ENCODE peak calls at places on chromosomes 4 and X, in five cellular contexts. Z is activated gamma-delta T cell, L is GM12865, E is Right ventricle myocardium superior, I is activated B cell treated with CpG ODN at 0.5 μM for 24 hours. O is an unnamed sample.

GRCh38 chr4:1763550-1764080 is 29.5 kb upstream of the FGFR3 start:
- DNase-seq in Z (no peak), L (no peak), E (peak; percentile 60), I (no peak), O (peak; percentile 69)

GRCh38 chr4:12360391-12360790 is 931.7 kb upstream of the HS3ST1 start:
- DNase-seq in Z (no peak), L (no peak), E (no peak), I (no peak), O (no peak)

GRCh38 chr4:102420563-102421221 is 75.4 kb upstream of the SLC39A8 start:
- DNase-seq in Z (no peak), L (no peak), E (no peak), I (no peak), O (peak; percentile 48)

GRCh38 chrX:84108589-84108988 is 79.4 kb downstream of the RPS6KA6 start:
- DNase-seq in Z (no peak), L (no peak), E (no peak), I (no peak), O (no peak)

GRCh38 chr4:123580981-123581664 is 184.5 kb downstream of the SPRY1 start:
- DNase-seq in Z (no peak), L (no peak), E (no peak), I (no peak), O (no peak)

GRCh38 chr4:183912585-183912984 is 7.5 kb downstream of the STOX2 start:
- DNase-seq in Z (no peak), L (no peak), E (no peak), I (no peak), O (no peak)

GRCh38 chr4:68963389-68963788 is 11.8 kb upstream of the UGT2A3 start:
- DNase-seq in Z (no peak), L (no peak), E (no peak), I (no peak), O (no peak)

GRCh38 chr4:41613362-41613761 is 75.4 kb downstream of the LIMCH1 start:
- DNase-seq in Z (no peak), L (no peak), E (peak; percentile 40), I (no peak), O (no peak)

GRCh38 chrX:20378291-20378920 is 111.7 kb upstream of the RPS6KA3 start:
- DNase-seq in Z (no peak), L (peak; percentile 65), E (no peak), I (no peak), O (no peak)

GRCh38 chrX:19875051-19875432 is 12.4 kb downstream of the SH3KBP1 start:
- DNase-seq in Z (no peak), L (peak; percentile 50), E (peak; percentile 29), I (no peak), O (peak; percentile 79)

GRCh38 chrX:12138366-12139313 is at the start of gene FRMPD4:
- DNase-seq in Z (peak; percentile 5), L (no peak), E (no peak), I (no peak), O (no peak)

GRCh38 chrX:7926501-7926900 is 712 bp downstream of the PNPLA4 start:
- DNase-seq in Z (no peak), L (no peak), E (no peak), I (no peak), O (no peak)

GRCh38 chrX:44767308-44767707 is 76.5 kb upstream of the DUSP21 start:
- DNase-seq in Z (no peak), L (no peak), E (no peak), I (no peak), O (no peak)

GRCh38 chrX:41180194-41180902 is 95.1 kb downstream of the USP9X start:
- DNase-seq in Z (no peak), L (peak; percentile 76), E (no peak), I (no peak), O (peak; percentile 84)

GRCh38 chr4:169663894-169664293 is 43.5 kb downstream of the CLCN3 start:
- DNase-seq in Z (no peak), L (no peak), E (no peak), I (no peak), O (no peak)

GRCh38 chrX:135086197-135086854 is 34.0 kb downstream of the ETDB start:
- DNase-seq in Z (no peak), L (peak; percentile 65), E (no peak), I (no peak), O (peak; percentile 88)

GRCh38 chrX:15384304-15384703 is at the start of gene VEGFD:
- DNase-seq in Z (no peak), L (no peak), E (no peak), I (no peak), O (no peak)

O was measured in Karpas-422.